ENCODE peak calls at places on chromosomes 2 and 18, in four cellular contexts. U is fibroblast of pulmonary artery, K is neural progenitor cell, J is foreskin fibroblast. O is an unnamed sample.

GRCh38 chr2:12507295-12507694 is 209.4 kb upstream of the TRIB2 start:
- DNase-seq in U (peak; percentile 45), J (peak; percentile 93), K (no peak), O (no peak)

GRCh38 chr2:196987654-196988364 is 61.3 kb upstream of the PGAP1 start:
- DNase-seq in U (peak; percentile 98), K (peak; percentile 6), J (peak; percentile 93), O (no peak)

GRCh38 chr2:12002215-12002614 is 255.8 kb downstream of the LPIN1 start:
- DNase-seq in U (no peak), J (no peak), K (no peak), O (no peak)

GRCh38 chr2:169683054-169683424 is 11.2 kb downstream of the CFAP210 start:
- DNase-seq in J (no peak), U (no peak), K (no peak), O (no peak)

GRCh38 chr18:31268985-31269406 is 49.0 kb upstream of the DSG1 start:
- DNase-seq in K (no peak), U (peak; percentile 29), J (no peak), O (no peak)

GRCh38 chr2:188765522-188765921 is 208.7 kb upstream of the COL3A1 start:
- DNase-seq in K (peak; percentile 56), U (peak; percentile 67), J (no peak), O (no peak)

GRCh38 chr18:28855524-28855923 is 678.6 kb upstream of the CDH2 start:
- DNase-seq in K (no peak), J (peak; percentile 28), U (peak; percentile 89), O (no peak)

GRCh38 chr18:8031496-8031895 is 464.4 kb downstream of the PTPRM start:
- DNase-seq in U (no peak), K (no peak), J (no peak), O (no peak)

GRCh38 chr2:121793816-121794215 is 38.4 kb downstream of the TSN start:
- DNase-seq in J (no peak), K (no peak), U (no peak), O (no peak)

GRCh38 chr2:150548527-150548926 is 61.1 kb upstream of the RND3 start:
- DNase-seq in J (no peak), U (peak; percentile 41), K (peak; percentile 61), O (no peak)

GRCh38 chr2:219215871-219216536 is 2.8 kb downstream of the ABCB6 start:
- DNase-seq in K (no peak), U (no peak), J (no peak), O (no peak)

GRCh38 chr2:36729067-36729466 is 32.6 kb downstream of the VIT start:
- DNase-seq in U (no peak), J (no peak), K (no peak), O (no peak)

GRCh38 chr2:229071292-229071976 is 199.7 kb downstream of the PID1 start:
- DNase-seq in K (no peak), U (peak; percentile 84), J (peak; percentile 65), O (no peak)

GRCh38 chr2:215677466-215677865 is 241.6 kb upstream of the FN1 start:
- DNase-seq in J (no peak), K (no peak), U (peak; percentile 50), O (no peak)

GRCh38 chr2:6968319-6969100 is 51.3 kb downstream of the RNF144A start:
- DNase-seq in J (no peak), K (peak; percentile 38), U (peak; percentile 24), O (no peak)

GRCh38 chr2:42928692-42929576 is 136.6 kb upstream of the HAAO start:
- DNase-seq in J (no peak), K (peak; percentile 76), U (peak; percentile 56), O (no peak)

GRCh38 chr2:205361272-205361671 is 321.0 kb upstream of the NRP2 start:
- DNase-seq in U (no peak), J (no peak), K (no peak), O (no peak)

GRCh38 chr18:45255142-45255890 is 360.0 kb upstream of the SLC14A2 start:
- DNase-seq in J (peak; percentile 83), K (peak; percentile 38), U (peak; percentile 79), O (no peak)
- TF ChIP-seq CTCF in J (no peak), K (no peak), U (no peak), O (no peak)

GRCh38 chr2:160427629-160428424 is 65.8 kb downstream of the RBMS1 start:
- DNase-seq in J (peak; percentile 75), K (no peak), U (peak; percentile 91), O (no peak)
- H3K4me3 ChIP-seq in J (peak overlapping the region; percentile 45), K (no peak overlapping the region), U (peak overlapping the region; percentile 42), O (no peak overlapping the region)

GRCh38 chr18:46756559-46757201 is at the start of gene ST8SIA5:
- DNase-seq in J (no peak), U (no peak), K (peak; percentile 80), O (no peak)
- TF ChIP-seq CTCF in J (no peak), U (no peak), K (no peak), O (no peak)

GRCh38 chr2:201144101-201145051 is 28.4 kb downstream of the CFLAR start:
- DNase-seq in U (no peak), J (no peak), K (no peak), O (no peak)

GRCh38 chr2:201138401-201138970 is 22.5 kb downstream of the CFLAR start:
- DNase-seq in J (no peak), K (no peak), U (no peak), O (no peak)

GRCh38 chr2:201137505-201138400 is 21.8 kb downstream of the CFLAR start:
- DNase-seq in U (no peak), K (no peak), J (no peak), O (no peak)

GRCh38 chr2:201136889-201137321 is 20.9 kb downstream of the CFLAR start:
- DNase-seq in U (no peak), J (no peak), K (no peak), O (no peak)

DNA sequence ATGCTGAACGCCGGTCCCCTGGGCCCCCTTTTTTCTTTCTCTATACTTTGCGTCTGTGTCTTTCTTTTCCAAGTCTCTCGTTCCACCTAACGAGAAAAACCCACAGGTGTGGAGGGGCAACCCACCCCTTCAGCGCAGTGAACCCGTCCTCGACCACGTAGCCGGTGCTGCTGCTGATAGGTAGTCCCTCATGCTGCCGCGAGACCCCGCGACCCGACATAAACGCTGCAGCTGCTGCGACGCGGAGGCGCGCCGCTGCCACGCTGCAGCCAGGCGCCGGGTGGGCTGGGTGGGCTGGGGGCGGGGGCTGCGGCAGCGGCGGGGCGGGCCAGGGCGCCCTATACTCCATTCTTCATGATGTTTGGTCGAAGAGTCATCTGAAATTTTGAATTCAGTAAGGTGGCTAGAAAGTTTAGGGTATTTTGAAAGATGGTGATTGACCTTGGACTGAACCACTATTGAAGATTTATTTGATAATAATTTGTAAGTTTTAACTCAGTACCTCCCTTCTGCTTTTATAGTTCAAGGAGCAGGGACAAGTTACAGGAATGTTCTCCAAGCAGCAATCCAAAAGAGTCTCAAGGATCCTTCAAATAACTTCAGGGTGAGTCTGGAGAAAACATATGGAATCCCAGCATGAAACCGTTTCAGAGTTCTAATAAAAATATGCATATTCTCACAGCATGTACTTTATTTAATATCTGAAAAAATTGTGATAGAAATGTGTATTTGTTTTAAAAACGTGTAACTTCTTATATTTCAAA is 24.1 kb downstream of the CFLAR start:
- DNase-seq in U (no peak), J (no peak), K (no peak), O (no peak)
- H3K4me3 ChIP-seq in U (no peak overlapping the region), J (no peak overlapping the region), K (no peak overlapping the region), O (no peak overlapping the region)